ENCODE peak calls at places on chromosomes 6 and 20, in five cellular contexts. C, V, G, K and Q are unnamed samples.

GRCh38 chr20:51480507-51481270 is 61.8 kb downstream of the NFATC2 start:
- DNase-seq in C (no peak), V (no peak), G (no peak), K (no peak), Q (no peak)

GRCh38 chr6:150584065-150584464 is 15.6 kb upstream of the PLEKHG1 start:
- DNase-seq in C (no peak), V (no peak), G (no peak), K (no peak), Q (no peak)

GRCh38 chr6:38554014-38554413 is 85.7 kb downstream of the BTBD9 start:
- DNase-seq in C (no peak), V (no peak), G (no peak), K (no peak), Q (no peak)

GRCh38 chr20:41176711-41177552 is 39.6 kb downstream of the PLCG1 start:
- DNase-seq in C (no peak), V (peak), G (no peak), K (no peak), Q (no peak)

GRCh38 chr6:98894810-98895209 is 52.9 kb downstream of the FBXL4 start:
- DNase-seq in C (no peak), V (no peak), G (no peak), K (no peak), Q (peak)

GRCh38 chr20:19090332-19090731 is 122.1 kb upstream of the SLC24A3 start:
- DNase-seq in C (no peak), V (no peak), G (no peak), K (no peak), Q (no peak)

GRCh38 chr6:139825935-139826374 is 451.5 kb upstream of the CITED2 start:
- DNase-seq in C (no peak), V (no peak), G (no peak), K (no peak), Q (no peak)

GRCh38 chr20:23114018-23114417 is 27.9 kb upstream of the CD93 start:
- DNase-seq in C (no peak), V (peak), G (no peak), K (peak), Q (no peak)

GRCh38 chr6:161035182-161035980 is 43.8 kb downstream of the MAP3K4 start:
- DNase-seq in C (no peak), V (no peak), G (no peak), K (no peak), Q (no peak)

GRCh38 chr6:61755739-61756138 is 530.3 kb downstream of the KHDRBS2 start:
- DNase-seq in C (no peak), V (no peak), G (no peak), K (no peak), Q (no peak)

GRCh38 chr6:90000864-90001731 is 106.8 kb downstream of the GJA10 start:
- DNase-seq in C (peak), V (no peak), G (no peak), K (no peak), Q (peak)

GRCh38 chr6:72952808-72953630 is 272.3 kb downstream of the KHDC1L start:
- DNase-seq in C (peak), V (no peak), G (no peak), K (no peak), Q (peak)

GRCh38 chr20:21608777-21609176 is 94.9 kb upstream of the NKX2-2 start:
- DNase-seq in C (no peak), V (no peak), G (no peak), K (no peak), Q (no peak)

GRCh38 chr20:21609981-21610380 is 95.5 kb upstream of the PAX1 start:
- DNase-seq in C (no peak), V (no peak), G (no peak), K (no peak), Q (no peak)

GRCh38 chr20:21609221-21609620 is 95.4 kb upstream of the NKX2-2 start:
- DNase-seq in C (peak), V (no peak), G (no peak), K (no peak), Q (no peak)

GRCh38 chr20:21615617-21616080 is 89.8 kb upstream of the PAX1 start:
- DNase-seq in C (peak), V (peak), G (peak), K (peak), Q (peak)

GRCh38 chr20:21613512-21613911 is 92.0 kb upstream of the PAX1 start:
- DNase-seq in C (peak), V (peak), G (no peak), K (no peak), Q (no peak)
- H3K27ac ChIP-seq in C (no peak), V (no peak), G (peak), K (no peak), Q (no peak)

DNA sequence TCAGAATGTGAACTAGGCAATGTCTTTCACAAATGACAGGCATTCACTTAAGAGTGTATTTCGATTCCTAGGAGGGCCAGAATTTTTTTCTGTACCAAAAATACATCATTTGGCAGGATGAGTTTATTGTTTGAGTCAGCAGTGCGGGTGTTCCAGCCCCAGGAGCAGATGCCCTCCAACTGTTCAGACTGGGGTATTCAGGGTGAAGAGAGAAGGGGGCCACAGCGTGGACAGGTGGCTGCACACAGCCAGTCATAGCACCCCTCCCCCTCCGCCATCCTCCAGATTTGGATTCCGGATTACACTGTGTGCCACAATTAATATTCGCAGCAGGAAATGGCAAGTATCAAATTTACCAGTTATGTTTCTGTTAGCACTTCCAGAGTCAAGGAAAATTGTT is 38.6 kb downstream of the RIPOR2 start:
- DNase-seq in C (no peak), V (no peak), G (no peak), K (no peak), Q (no peak)
- H3K27ac ChIP-seq in C (no peak), V (no peak), G (no peak), K (no peak), Q (no peak)

DNA sequence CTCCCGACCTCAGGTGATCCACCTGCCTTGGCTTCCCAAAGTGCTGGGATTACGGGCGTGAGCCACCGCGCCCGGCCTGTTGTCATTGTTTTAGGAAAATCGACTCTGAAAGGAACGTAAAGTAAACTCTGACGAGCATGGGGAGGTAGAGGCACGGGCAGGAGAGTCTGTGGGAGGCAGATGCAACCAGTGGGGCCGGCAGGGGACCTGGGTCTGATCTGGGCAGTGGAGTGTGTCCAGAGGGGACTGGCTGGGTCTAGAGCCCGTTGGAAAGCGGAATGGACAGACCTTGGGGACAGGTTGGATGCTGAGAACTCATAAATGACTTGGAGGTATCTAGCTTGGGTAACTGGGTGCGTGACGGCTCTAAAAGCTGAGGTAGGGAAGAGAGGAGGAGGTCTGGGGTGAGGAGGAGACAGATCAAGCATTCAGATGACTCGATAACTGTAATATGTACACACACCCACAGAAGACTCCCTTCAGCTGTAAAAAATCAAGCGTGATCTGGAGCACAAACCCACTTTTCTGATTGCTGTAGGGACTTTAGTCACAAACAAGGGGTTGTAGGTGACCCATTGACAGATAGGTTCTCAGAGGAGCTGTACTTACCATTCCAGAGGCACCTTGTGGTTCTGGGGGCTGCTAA is 22.4 kb downstream of the MANBAL start:
- DNase-seq in C (no peak), V (no peak), G (no peak), K (no peak), Q (peak)
- H3K27ac ChIP-seq in C (no peak), V (peak), G (no peak), K (no peak), Q (peak)

GRCh38 chr6:157594292-157594691 is 213.3 kb downstream of the ZDHHC14 start:
- DNase-seq in C (no peak), V (no peak), G (no peak), K (no peak), Q (no peak)

GRCh38 chr6:157596886-157597285 is 215.9 kb downstream of the ZDHHC14 start:
- DNase-seq in C (no peak), V (no peak), G (no peak), K (no peak), Q (no peak)

GRCh38 chr6:157597461-157598312 is 216.7 kb downstream of the ZDHHC14 start:
- DNase-seq in C (peak), V (peak), G (no peak), K (peak), Q (peak)

GRCh38 chr6:157595768-157596167 is 214.8 kb downstream of the ZDHHC14 start:
- DNase-seq in C (no peak), V (no peak), G (no peak), K (no peak), Q (no peak)

DNA sequence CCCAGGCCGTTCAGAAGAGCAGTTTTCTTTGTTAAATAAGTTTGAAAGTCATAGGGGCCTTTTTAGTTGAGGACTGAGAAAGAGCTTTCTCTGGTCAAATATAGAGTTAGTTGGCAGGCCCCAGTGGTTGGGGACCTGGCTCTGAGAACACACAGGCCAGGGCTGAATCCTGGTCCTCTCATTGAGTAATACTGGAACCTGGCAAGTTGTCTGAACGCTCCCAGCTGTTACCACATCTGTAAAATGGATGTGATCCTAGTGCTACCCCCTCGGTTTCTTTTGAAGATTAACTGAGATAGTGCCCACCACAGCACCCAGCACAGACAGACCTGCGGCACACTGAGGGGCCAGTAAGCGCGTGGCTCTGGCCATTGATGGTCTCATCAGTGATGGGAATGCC is 215.5 kb downstream of the ZDHHC14 start:
- DNase-seq in C (no peak), V (no peak), G (no peak), K (no peak), Q (peak)
- H3K27ac ChIP-seq in C (no peak), V (peak), G (no peak), K (no peak), Q (no peak)

DNA sequence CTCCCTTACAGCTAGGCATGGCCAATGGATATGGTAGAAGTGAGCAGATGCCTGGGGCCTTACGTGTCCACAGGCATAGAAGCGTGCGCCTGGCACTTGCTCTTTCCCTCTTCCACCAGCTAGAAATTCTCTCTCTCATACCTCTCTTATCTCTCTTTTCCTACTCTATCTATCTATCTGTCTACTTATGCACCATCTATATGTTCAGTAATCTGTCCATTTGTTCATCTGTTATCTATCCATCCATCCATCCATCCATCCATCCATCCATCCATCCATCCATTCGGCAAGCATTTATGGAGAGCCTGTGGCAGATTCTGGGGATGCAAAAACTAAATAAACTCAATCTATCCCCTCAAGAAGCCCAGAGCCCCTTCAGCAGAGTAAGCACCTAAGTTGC is 70.2 kb downstream of the KCNB1 start:
- DNase-seq in C (no peak), V (no peak), G (no peak), K (no peak), Q (no peak)
- H3K27ac ChIP-seq in C (no peak), V (no peak), G (no peak), K (no peak), Q (no peak)

DNA sequence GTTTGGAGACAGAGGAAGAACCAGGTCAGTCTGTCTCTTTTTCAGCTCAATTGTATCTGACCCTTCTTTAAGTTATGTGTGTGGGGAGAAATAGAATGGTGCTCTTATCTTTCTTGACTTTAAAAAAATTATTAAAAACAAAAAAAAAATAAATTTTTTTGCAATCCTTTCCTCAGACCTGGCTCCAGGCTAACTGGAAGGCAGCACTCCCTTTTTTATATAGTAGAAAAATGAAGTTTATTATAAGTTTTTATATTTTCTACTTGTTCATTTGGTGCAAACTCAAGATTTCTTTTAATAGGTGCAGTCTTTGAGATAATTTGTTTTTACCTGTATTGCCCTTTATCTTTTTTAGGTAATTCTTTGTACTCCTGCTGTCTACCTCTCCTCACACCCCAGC is 129.6 kb downstream of the SULF2 start:
- DNase-seq in C (no peak), V (no peak), G (no peak), K (no peak), Q (no peak)
- H3K27ac ChIP-seq in C (no peak), V (no peak), G (no peak), K (no peak), Q (no peak)

DNA sequence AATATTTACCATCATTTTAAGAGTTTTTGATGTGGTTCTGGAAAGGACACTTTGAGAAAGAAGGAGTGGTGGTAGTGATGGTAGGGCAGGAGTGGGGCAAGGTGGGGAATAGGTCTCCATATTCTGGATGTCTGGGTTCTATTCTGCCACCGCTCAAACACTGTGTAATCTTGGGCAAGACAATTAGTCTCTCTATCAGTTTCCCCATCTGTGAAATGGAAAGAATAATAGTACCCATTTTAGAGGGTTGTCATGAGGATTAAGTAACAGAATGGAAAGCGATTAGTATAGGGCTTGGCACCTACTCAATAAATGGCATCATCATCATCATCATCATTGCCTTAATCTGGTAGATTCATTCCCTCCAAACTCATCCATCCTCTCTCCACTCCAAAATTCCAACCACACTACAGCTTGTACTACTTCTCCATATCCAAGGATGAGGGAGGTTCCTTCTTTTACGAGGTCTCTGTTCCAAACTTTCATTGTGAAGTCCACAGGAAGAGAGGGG is 982 bp upstream of the GGT7 start:
- DNase-seq in C (no peak), V (no peak), G (no peak), K (no peak), Q (no peak)
- H3K27ac ChIP-seq in C (no peak), V (peak), G (peak), K (no peak), Q (peak)

DNA sequence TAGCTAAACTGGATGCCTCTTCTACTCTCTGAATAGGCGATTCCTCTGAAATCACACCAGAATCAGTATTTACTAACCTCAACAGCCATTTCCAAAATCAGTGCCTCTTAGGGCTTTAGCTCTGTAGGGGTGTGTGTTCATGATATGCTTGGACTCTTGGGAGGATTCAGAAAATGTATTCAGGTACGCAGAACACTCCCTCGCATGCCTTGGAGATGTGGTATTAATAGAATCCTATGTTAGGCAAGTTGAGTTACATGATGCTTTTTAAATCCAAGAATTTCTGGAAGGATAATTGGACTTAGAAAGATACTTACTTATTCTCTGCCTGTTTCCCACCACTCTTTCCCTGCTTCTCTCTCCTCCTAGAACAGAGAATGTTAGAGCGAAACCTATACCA is 31.8 kb upstream of the PBOV1 start:
- DNase-seq in C (no peak), V (no peak), G (no peak), K (no peak), Q (no peak)
- H3K27ac ChIP-seq in C (peak), V (no peak), G (no peak), K (no peak), Q (no peak)

DNA sequence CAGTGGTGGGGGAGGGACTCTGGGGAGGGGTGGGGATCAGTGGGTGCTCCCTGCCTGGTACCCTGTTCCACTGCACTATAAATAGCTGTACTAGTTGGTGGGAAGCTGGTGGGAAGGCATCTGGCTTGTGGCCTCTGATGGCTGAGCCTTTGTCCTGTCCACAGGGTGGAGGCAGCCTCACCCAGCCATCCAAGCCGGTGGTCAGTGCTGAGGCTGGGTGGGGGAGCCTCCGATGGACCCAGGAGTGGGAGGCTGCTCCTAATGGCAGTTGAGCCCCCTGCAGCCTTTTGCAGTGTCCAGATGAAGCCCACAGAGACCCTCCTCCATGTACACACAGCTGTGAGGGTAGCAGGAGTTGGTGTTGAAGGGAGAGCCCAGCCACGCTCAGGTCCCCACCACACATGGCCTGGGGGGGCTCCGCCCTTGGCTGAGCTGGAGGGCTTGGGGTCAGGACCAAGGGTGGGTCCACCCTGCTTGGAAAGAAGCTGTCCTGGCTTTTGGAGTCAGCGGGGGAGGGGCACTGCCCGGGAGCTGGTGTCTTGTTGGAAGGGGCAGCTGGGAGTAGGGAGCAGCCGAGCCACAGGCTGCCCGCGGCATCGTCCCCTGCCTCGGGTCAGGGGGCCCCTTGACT is 2.5 kb downstream of the PPDPF start:
- DNase-seq in C (no peak), V (no peak), G (no peak), K (peak), Q (no peak)
- H3K27ac ChIP-seq in C (no peak), V (no peak), G (no peak), K (no peak), Q (no peak)

GRCh38 chr20:61157301-61157700 is 94.8 kb upstream of the CDH4 start:
- DNase-seq in C (no peak), V (no peak), G (no peak), K (no peak), Q (no peak)
- H3K27ac ChIP-seq in C (no peak), V (no peak), G (no peak), K (no peak), Q (no peak)